ENCODE peak calls at places on chromosomes 7 and 10, in four cellular contexts. A, K, Q and X are unnamed samples.
A peak's percentile ranks its signal among the peaks of the same experiment; 100 is the strongest.

GRCh38 chr10:11012476-11012875 is 5.2 kb upstream of the CELF2 start:
- DNase-seq in A (no peak), K (no peak), Q (no peak), X (no peak)

GRCh38 chr7:4665661-4666060 is 16.4 kb upstream of the FOXK1 start:
- DNase-seq in A (no peak), K (no peak), Q (no peak), X (no peak)

GRCh38 chr7:36154255-36155212 is 1.5 kb downstream of the EEPD1 start:
- DNase-seq in A (no peak), K (no peak), Q (no peak), X (no peak)

GRCh38 chr10:29811751-29812427 is 177.1 kb upstream of the SVIL start:
- DNase-seq in A (peak; percentile 25), K (peak; percentile 6), Q (no peak), X (no peak)

GRCh38 chr7:70678621-70679251 is 453.2 kb upstream of the GALNT17 start:
- DNase-seq in A (no peak), K (no peak), Q (no peak), X (no peak)

GRCh38 chr7:33874943-33875342 is 30.4 kb upstream of the BMPER start:
- DNase-seq in A (no peak), K (no peak), Q (no peak), X (no peak)

GRCh38 chr10:124741281-124741921 is 2.8 kb downstream of the FAM53B start:
- DNase-seq in A (peak; percentile 84), K (peak; percentile 85), Q (peak; percentile 80), X (peak; percentile 88)

GRCh38 chr7:6163402-6163801 is 109.0 kb downstream of the CYTH3 start:
- DNase-seq in A (no peak), K (no peak), Q (no peak), X (no peak)

GRCh38 chr7:956031-956430 is 1.6 kb upstream of the ADAP1 start:
- DNase-seq in A (peak; percentile 20), K (no peak), Q (no peak), X (peak; percentile 7)

GRCh38 chr10:102753724-102754123 is 10.0 kb downstream of the WBP1L start:
- DNase-seq in A (no peak), K (no peak), Q (no peak), X (no peak)

GRCh38 chr7:138752568-138753518 is 45.0 kb upstream of the TMEM213 start:
- DNase-seq in A (peak; percentile 43), K (no peak), Q (peak; percentile 92), X (peak; percentile 23)

GRCh38 chr10:57898231-57898630 is 369.5 kb downstream of the IPMK start:
- DNase-seq in A (no peak), K (no peak), Q (no peak), X (peak; percentile 36)

GRCh38 chr7:31019509-31019908 is 32.6 kb upstream of the ADCYAP1R1 start:
- DNase-seq in A (no peak), K (no peak), Q (no peak), X (no peak)

GRCh38 chr7:108066486-108066885 is 63.5 kb upstream of the LAMB1 start:
- DNase-seq in A (no peak), K (no peak), Q (peak; percentile 38), X (no peak)

DNA sequence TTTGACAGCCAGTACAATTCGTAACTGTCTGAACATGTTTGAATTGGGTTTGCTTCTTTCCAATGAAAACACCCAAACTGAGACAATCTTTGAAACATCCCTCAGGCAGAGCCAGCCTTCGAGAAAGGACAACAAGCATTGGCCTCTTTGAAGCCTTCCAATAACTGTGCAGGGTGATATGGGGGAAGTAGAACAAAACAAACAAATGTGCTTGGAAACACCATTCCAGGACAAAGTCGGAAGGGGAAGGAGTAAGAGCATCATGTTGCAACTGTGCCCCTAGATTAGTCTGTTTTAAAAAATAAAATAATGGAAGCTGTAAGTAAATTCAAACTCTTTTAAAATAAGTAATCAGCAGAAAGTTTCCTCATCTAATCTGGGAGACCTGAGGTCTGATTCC is 39.5 kb downstream of the IL2RA start:
- DNase-seq in A (no peak), K (no peak), Q (no peak), X (no peak)
- TF ChIP-seq FOXJ3 in A (no peak), K (no peak), Q (no peak), X (no peak)

GRCh38 chr10:69435966-69436520 is 15.2 kb upstream of the TSPAN15 start:
- DNase-seq in A (no peak), K (no peak), Q (no peak), X (no peak)

GRCh38 chr10:69437321-69438259 is 13.7 kb upstream of the TSPAN15 start:
- DNase-seq in A (no peak), K (no peak), Q (no peak), X (no peak)

GRCh38 chr10:69434926-69435325 is 16.3 kb upstream of the TSPAN15 start:
- DNase-seq in A (no peak), K (no peak), Q (no peak), X (no peak)

GRCh38 chr10:69438531-69439349 is 12.5 kb upstream of the TSPAN15 start:
- DNase-seq in A (peak; percentile 42), K (no peak), Q (no peak), X (no peak)

DNA sequence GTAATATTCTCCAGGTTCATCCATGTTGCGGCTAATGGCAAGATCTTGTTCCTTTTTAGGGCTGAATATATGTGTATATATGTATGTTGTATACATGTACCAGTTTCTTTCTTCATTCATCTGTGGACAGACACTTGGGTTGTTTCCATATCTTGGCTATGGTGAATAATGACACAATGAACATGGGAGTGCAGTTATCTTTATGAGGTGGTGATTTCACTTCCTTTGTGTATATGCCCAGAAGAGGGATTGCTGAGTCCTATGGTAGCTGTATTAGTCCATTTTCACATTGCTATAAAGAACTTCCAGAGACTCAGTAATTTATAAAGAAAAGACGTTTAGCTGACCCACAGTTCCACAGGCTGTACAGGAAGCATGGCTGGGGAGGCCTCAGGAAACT is 17.1 kb upstream of the TSPAN15 start:
- DNase-seq in A (no peak), K (no peak), Q (no peak), X (no peak)
- TF ChIP-seq FOXJ3 in A (no peak), K (no peak), Q (no peak), X (no peak)

GRCh38 chr7:42128703-42129102 is 108.3 kb downstream of the GLI3 start:
- DNase-seq in A (no peak), K (peak; percentile 13), Q (no peak), X (peak; percentile 25)
- TF ChIP-seq FOXJ3 in A (no peak), K (no peak), Q (no peak), X (no peak)

GRCh38 chr7:158356454-158356853 is 231.2 kb downstream of the PTPRN2 start:
- DNase-seq in A (no peak), K (no peak), Q (no peak), X (no peak)

GRCh38 chr7:158357106-158357897 is 230.3 kb downstream of the PTPRN2 start:
- DNase-seq in A (no peak), K (no peak), Q (no peak), X (no peak)

GRCh38 chr7:158357898-158358821 is 229.5 kb downstream of the PTPRN2 start:
- DNase-seq in A (no peak), K (no peak), Q (no peak), X (no peak)

GRCh38 chr7:158361326-158361946 is 226.2 kb downstream of the PTPRN2 start:
- DNase-seq in A (no peak), K (no peak), Q (no peak), X (no peak)

GRCh38 chr7:158358926-158359645 is 228.5 kb downstream of the PTPRN2 start:
- DNase-seq in A (no peak), K (no peak), Q (no peak), X (no peak)
- TF ChIP-seq FOXJ3 in A (no peak), K (no peak), Q (no peak), X (no peak)

GRCh38 chr10:49688920-49689319 is 9.5 kb downstream of the C10orf53 start:
- DNase-seq in A (no peak), K (no peak), Q (no peak), X (no peak)

GRCh38 chr10:49689882-49690510 is 10.5 kb downstream of the C10orf53 start:
- DNase-seq in A (no peak), K (no peak), Q (no peak), X (peak; percentile 66)

GRCh38 chr10:49690673-49691356 is 11.4 kb downstream of the C10orf53 start:
- DNase-seq in A (peak; percentile 70), K (no peak), Q (no peak), X (no peak)

GRCh38 chr10:49682879-49683278 is 3.4 kb downstream of the C10orf53 start:
- DNase-seq in A (no peak), K (no peak), Q (no peak), X (no peak)

DNA sequence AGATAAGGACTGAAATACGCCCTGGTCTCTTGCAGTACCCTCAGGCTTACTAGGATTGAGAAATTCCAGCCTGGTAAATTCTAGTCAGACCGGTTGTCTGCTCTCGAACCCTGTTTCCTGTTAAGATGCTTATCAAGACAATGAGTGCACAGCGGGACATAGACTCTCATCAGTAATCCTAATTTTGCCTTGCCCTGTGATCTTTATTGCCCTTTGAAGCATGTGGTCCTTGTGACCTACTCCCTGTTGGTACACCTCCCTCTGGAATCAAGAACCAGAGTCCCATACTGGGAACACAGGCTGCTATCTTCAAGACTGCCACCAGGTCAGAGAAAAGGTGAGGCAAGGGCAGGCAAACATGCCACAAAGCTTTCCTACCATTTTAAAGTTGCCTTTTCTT is 7.2 kb downstream of the C10orf53 start:
- DNase-seq in A (no peak), K (no peak), Q (no peak), X (no peak)
- TF ChIP-seq FOXJ3 in A (no peak), K (no peak), Q (no peak), X (no peak)

DNA sequence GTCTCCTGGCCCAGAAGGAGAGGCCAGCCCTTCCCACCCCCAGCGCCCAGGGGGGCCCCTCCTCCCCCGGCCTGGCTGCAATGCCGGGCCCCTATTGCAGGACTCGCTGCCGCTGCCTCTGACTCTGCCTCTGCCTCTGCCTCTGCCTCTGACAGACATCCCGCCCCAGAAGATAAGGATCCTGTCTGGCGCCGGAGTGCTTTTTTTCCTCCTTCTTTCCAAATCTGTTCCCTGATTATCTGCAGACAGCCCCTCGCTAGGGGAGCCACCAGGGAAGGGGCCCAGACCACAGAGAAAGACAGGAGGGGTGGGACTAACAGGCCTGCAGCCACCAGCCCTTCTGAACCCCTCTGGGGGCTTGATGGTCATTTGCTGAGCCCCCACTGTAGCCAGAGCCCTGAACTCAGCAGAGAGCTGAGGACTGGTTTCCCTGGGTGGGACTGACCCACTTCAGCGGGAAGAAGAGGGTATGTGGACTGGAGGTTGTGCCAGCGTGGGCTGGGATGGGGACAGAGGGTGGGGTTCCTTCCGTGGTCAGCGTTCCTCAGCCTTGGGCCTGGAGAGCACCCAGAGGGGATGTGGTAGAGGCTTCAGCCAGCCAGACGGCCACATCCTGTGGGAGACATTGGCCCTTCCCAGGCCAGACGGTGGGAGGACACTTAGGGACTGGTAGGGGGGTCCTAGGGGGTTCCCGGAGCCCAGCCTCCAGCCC is 22.8 kb downstream of the UNC5B start:
- DNase-seq in A (peak; percentile 83), K (peak; percentile 55), Q (no peak), X (no peak)
- TF ChIP-seq FOXJ3 in A (peak; percentile 71), K (no peak), Q (no peak), X (no peak)

DNA sequence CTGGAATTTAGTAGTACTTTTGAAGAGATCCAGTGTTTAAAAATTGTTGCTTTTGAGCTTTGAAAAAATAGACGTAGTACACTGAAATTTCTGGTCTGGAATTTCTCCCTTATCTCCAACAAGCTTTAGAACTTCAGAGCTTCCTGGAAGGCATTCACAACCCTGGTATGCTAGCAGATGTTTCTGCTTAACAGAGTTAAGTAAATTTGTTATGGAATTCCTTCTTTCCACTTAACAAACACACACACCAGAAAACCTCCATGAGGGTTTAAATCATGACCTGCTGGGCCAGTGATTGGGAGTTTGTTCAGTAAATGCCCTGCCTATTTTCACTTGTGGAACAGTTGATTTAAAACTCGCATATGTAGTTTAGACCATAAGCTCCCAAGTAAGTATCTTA is 13.7 kb downstream of the ASB15 start:
- DNase-seq in A (peak; percentile 60), K (no peak), Q (peak; percentile 37), X (no peak)
- TF ChIP-seq FOXJ3 in A (no peak), K (no peak), Q (no peak), X (no peak)